ENCODE peak calls at places on chromosomes 4 and X, in six cellular contexts. One of them, this sample, is unnamed.

GRCh38 chr4:53734584-53735363 is 143.5 kb upstream of the LNX1 start:
- DNase-seq in upper lobe of left lung: no peak
- DNase-seq in gastrocnemius medialis: no peak
- DNase-seq in A549: no peak
- DNase-seq in GM12892: no peak
- DNase-seq in heart left ventricle: no peak
- DNase-seq in this sample: no peak

GRCh38 chr4:181938641-181939040 is 304.6 kb upstream of the TENM3 start:
- DNase-seq in gastrocnemius medialis: no peak
- DNase-seq in heart left ventricle: no peak
- DNase-seq in A549: no peak
- DNase-seq in upper lobe of left lung: no peak
- DNase-seq in GM12892: no peak
- DNase-seq in this sample: no peak

GRCh38 chr4:6087669-6088068 is 69.4 kb upstream of the C4orf50 start:
- DNase-seq in heart left ventricle: peak
- DNase-seq in GM12892: no peak
- DNase-seq in A549: peak
- DNase-seq in gastrocnemius medialis: no peak
- DNase-seq in upper lobe of left lung: no peak
- DNase-seq in this sample: peak

GRCh38 chrX:65667503-65668355 is at the start of gene MSN:
- DNase-seq in upper lobe of left lung: peak
- DNase-seq in heart left ventricle: peak
- DNase-seq in GM12892: peak
- DNase-seq in A549: peak
- DNase-seq in gastrocnemius medialis: peak
- DNase-seq in this sample: peak

GRCh38 chrX:134184936-134185335 is 52.0 kb upstream of the CCDC160 start:
- DNase-seq in GM12892: no peak
- DNase-seq in gastrocnemius medialis: no peak
- DNase-seq in upper lobe of left lung: no peak
- DNase-seq in heart left ventricle: no peak
- DNase-seq in A549: no peak
- DNase-seq in this sample: no peak

GRCh38 chr4:4585012-4585670 is 43.3 kb upstream of the STX18 start:
- DNase-seq in upper lobe of left lung: no peak
- DNase-seq in heart left ventricle: no peak
- DNase-seq in GM12892: no peak
- DNase-seq in gastrocnemius medialis: no peak
- DNase-seq in A549: no peak
- DNase-seq in this sample: no peak

GRCh38 chrX:48196745-48197213 is at the start of gene SSX5:
- DNase-seq in gastrocnemius medialis: no peak
- DNase-seq in A549: no peak
- DNase-seq in upper lobe of left lung: no peak
- DNase-seq in heart left ventricle: no peak
- DNase-seq in GM12892: no peak
- DNase-seq in this sample: no peak

GRCh38 chr4:2570551-2571222 is 34.2 kb downstream of the FAM193A start:
- DNase-seq in upper lobe of left lung: no peak
- DNase-seq in A549: no peak
- DNase-seq in GM12892: peak
- DNase-seq in gastrocnemius medialis: no peak
- DNase-seq in heart left ventricle: peak
- DNase-seq in this sample: no peak

GRCh38 chr4:13966241-13967195 is 339.0 kb upstream of the BOD1L1 start:
- DNase-seq in heart left ventricle: no peak
- DNase-seq in GM12892: no peak
- DNase-seq in A549: no peak
- DNase-seq in gastrocnemius medialis: no peak
- DNase-seq in upper lobe of left lung: no peak
- DNase-seq in this sample: peak

GRCh38 chrX:54386314-54386713 is 28.5 kb upstream of the WNK3 start:
- DNase-seq in gastrocnemius medialis: no peak
- DNase-seq in heart left ventricle: no peak
- DNase-seq in upper lobe of left lung: no peak
- DNase-seq in A549: no peak
- DNase-seq in GM12892: no peak
- DNase-seq in this sample: no peak

GRCh38 chr4:86220137-86220536 is 139.7 kb downstream of the MAPK10 start:
- DNase-seq in GM12892: no peak
- DNase-seq in gastrocnemius medialis: no peak
- DNase-seq in heart left ventricle: no peak
- DNase-seq in upper lobe of left lung: no peak
- DNase-seq in A549: no peak
- DNase-seq in this sample: no peak

GRCh38 chr4:94570558-94570957 is 118.8 kb downstream of the PDLIM5 start:
- DNase-seq in A549: no peak
- DNase-seq in GM12892: no peak
- DNase-seq in upper lobe of left lung: no peak
- DNase-seq in gastrocnemius medialis: no peak
- DNase-seq in heart left ventricle: no peak
- DNase-seq in this sample: no peak

GRCh38 chr4:76525751-76526150 is 90.7 kb downstream of the SHROOM3 start:
- DNase-seq in GM12892: no peak
- DNase-seq in A549: no peak
- DNase-seq in upper lobe of left lung: no peak
- DNase-seq in gastrocnemius medialis: no peak
- DNase-seq in heart left ventricle: no peak
- DNase-seq in this sample: no peak

GRCh38 chrX:22742174-22742573 is 257.6 kb upstream of the DDX53 start:
- DNase-seq in upper lobe of left lung: no peak
- DNase-seq in heart left ventricle: no peak
- DNase-seq in GM12892: no peak
- DNase-seq in A549: no peak
- DNase-seq in gastrocnemius medialis: no peak
- DNase-seq in this sample: no peak

GRCh38 chr4:123399638-123400358 is 3.2 kb downstream of the SPRY1 start:
- DNase-seq in gastrocnemius medialis: no peak
- DNase-seq in upper lobe of left lung: no peak
- DNase-seq in heart left ventricle: no peak
- DNase-seq in A549: no peak
- DNase-seq in GM12892: no peak
- DNase-seq in this sample: no peak

GRCh38 chr4:139568206-139568969 is 12.4 kb upstream of the SETD7 start:
- DNase-seq in A549: no peak
- DNase-seq in gastrocnemius medialis: no peak
- DNase-seq in upper lobe of left lung: no peak
- DNase-seq in heart left ventricle: no peak
- DNase-seq in GM12892: no peak
- DNase-seq in this sample: no peak

GRCh38 chr4:76067652-76068286 is 6.7 kb upstream of the ART3 start:
- DNase-seq in A549: peak
- DNase-seq in heart left ventricle: peak
- DNase-seq in GM12892: peak
- DNase-seq in gastrocnemius medialis: peak
- DNase-seq in upper lobe of left lung: peak
- DNase-seq in this sample: peak

GRCh38 chr4:139666735-139667266 is 1.2 kb downstream of the MGST2 start:
- DNase-seq in gastrocnemius medialis: peak
- DNase-seq in heart left ventricle: no peak
- DNase-seq in upper lobe of left lung: peak
- DNase-seq in A549: no peak
- DNase-seq in GM12892: no peak
- DNase-seq in this sample: no peak

GRCh38 chr4:140189846-140190245 is 35.9 kb upstream of the MAML3 start:
- DNase-seq in heart left ventricle: no peak
- DNase-seq in upper lobe of left lung: no peak
- DNase-seq in gastrocnemius medialis: no peak
- DNase-seq in GM12892: no peak
- DNase-seq in A549: no peak
- DNase-seq in this sample: no peak

GRCh38 chr4:70858454-70858853 is 18.8 kb upstream of the GRSF1 start:
- DNase-seq in upper lobe of left lung: no peak
- DNase-seq in GM12892: no peak
- DNase-seq in gastrocnemius medialis: no peak
- DNase-seq in A549: no peak
- DNase-seq in heart left ventricle: no peak
- DNase-seq in this sample: no peak

GRCh38 chr4:9867746-9868425 is 86.5 kb downstream of the DRD5 start:
- DNase-seq in gastrocnemius medialis: no peak
- DNase-seq in GM12892: no peak
- DNase-seq in heart left ventricle: no peak
- DNase-seq in A549: no peak
- DNase-seq in upper lobe of left lung: no peak
- DNase-seq in this sample: no peak

GRCh38 chrX:153765138-153766079 is 1.4 kb downstream of the PLXNB3 start:
- DNase-seq in A549: no peak
- DNase-seq in heart left ventricle: peak
- DNase-seq in gastrocnemius medialis: no peak
- DNase-seq in upper lobe of left lung: no peak
- DNase-seq in GM12892: peak
- DNase-seq in this sample: no peak

GRCh38 chr4:79987401-79987800 is 85.6 kb downstream of the ANTXR2 start:
- DNase-seq in heart left ventricle: no peak
- DNase-seq in gastrocnemius medialis: no peak
- DNase-seq in GM12892: no peak
- DNase-seq in upper lobe of left lung: no peak
- DNase-seq in A549: no peak
- DNase-seq in this sample: no peak

GRCh38 chr4:152102184-152103000 is 341.6 kb upstream of the GATB start:
- DNase-seq in heart left ventricle: no peak
- DNase-seq in upper lobe of left lung: no peak
- DNase-seq in A549: no peak
- DNase-seq in GM12892: no peak
- DNase-seq in gastrocnemius medialis: no peak
- DNase-seq in this sample: no peak

GRCh38 chrX:40987413-40987812 is 97.8 kb upstream of the USP9X start:
- DNase-seq in upper lobe of left lung: no peak
- DNase-seq in A549: no peak
- DNase-seq in heart left ventricle: no peak
- DNase-seq in GM12892: no peak
- DNase-seq in gastrocnemius medialis: no peak
- DNase-seq in this sample: no peak

GRCh38 chr4:166169111-166169510 is 296.1 kb downstream of the TLL1 start:
- DNase-seq in GM12892: no peak
- DNase-seq in gastrocnemius medialis: no peak
- DNase-seq in heart left ventricle: no peak
- DNase-seq in upper lobe of left lung: no peak
- DNase-seq in A549: no peak
- DNase-seq in this sample: peak

GRCh38 chrX:12372111-12372510 is 233.8 kb downstream of the FRMPD4 start:
- DNase-seq in upper lobe of left lung: no peak
- DNase-seq in GM12892: no peak
- DNase-seq in gastrocnemius medialis: no peak
- DNase-seq in heart left ventricle: no peak
- DNase-seq in A549: no peak
- DNase-seq in this sample: no peak

DNA sequence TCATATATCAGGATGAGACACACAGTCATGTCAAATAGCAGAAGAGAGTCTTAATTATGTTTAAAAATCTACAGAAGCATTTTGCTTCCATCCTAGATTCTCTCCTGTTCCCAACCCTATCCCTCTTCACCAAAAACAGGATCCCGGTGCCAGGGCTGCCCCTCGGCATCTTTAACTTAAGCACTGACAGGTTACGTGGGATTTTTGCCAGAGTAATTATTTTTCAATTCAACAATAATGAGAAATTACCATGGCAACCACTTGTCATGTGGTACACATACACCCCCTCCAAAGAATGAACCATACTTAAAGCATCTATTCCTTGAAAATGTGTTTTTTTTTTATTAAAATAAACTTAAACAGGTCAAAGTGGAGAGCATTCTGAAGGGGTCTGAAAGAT is 130.6 kb downstream of the LDB2 start:
- DNase-seq in GM12892: no peak
- DNase-seq in A549: no peak
- DNase-seq in gastrocnemius medialis: no peak
- DNase-seq in heart left ventricle: no peak
- DNase-seq in upper lobe of left lung: no peak
- DNase-seq in this sample: no peak
- TF ChIP-seq POLR2A in GM12892: no peak
- TF ChIP-seq POLR2A in A549: no peak
- TF ChIP-seq POLR2A in gastrocnemius medialis: no peak
- TF ChIP-seq POLR2A in heart left ventricle: no peak
- TF ChIP-seq POLR2A in upper lobe of left lung: no peak
- TF ChIP-seq POLR2A in this sample: no peak

GRCh38 chr4:91734682-91735081 is 569.1 kb upstream of the GRID2 start:
- DNase-seq in GM12892: no peak
- DNase-seq in A549: no peak
- DNase-seq in heart left ventricle: no peak
- DNase-seq in upper lobe of left lung: no peak
- DNase-seq in gastrocnemius medialis: no peak
- DNase-seq in this sample: no peak
- TF ChIP-seq POLR2A in GM12892: no peak
- TF ChIP-seq POLR2A in A549: no peak
- TF ChIP-seq POLR2A in heart left ventricle: no peak
- TF ChIP-seq POLR2A in upper lobe of left lung: no peak
- TF ChIP-seq POLR2A in gastrocnemius medialis: no peak
- TF ChIP-seq POLR2A in this sample: no peak

DNA sequence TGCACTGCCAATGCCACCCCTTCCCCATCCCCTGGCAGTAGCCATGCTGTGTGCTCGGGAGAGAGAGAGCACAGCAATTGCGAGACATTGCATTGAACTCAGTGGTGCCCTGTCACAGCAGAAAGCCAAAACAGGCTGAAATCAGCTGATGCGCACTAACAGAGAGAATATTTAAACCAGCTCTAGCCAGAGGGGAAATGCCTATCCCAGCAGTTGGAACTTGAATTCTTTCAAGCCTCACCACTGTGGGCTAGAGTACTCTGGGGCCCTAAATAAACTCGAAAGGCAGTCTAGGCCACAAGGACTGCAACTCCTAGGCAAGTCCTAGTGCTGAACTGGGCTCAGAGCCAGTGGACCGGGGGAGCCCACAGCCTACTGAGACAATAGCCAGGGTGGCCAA is 17.7 kb upstream of the RP2 start:
- DNase-seq in A549: no peak
- DNase-seq in gastrocnemius medialis: no peak
- DNase-seq in upper lobe of left lung: no peak
- DNase-seq in GM12892: no peak
- DNase-seq in heart left ventricle: no peak
- DNase-seq in this sample: no peak
- TF ChIP-seq POLR2A in A549: no peak
- TF ChIP-seq POLR2A in gastrocnemius medialis: no peak
- TF ChIP-seq POLR2A in upper lobe of left lung: no peak
- TF ChIP-seq POLR2A in GM12892: no peak
- TF ChIP-seq POLR2A in heart left ventricle: no peak
- TF ChIP-seq POLR2A in this sample: no peak

DNA sequence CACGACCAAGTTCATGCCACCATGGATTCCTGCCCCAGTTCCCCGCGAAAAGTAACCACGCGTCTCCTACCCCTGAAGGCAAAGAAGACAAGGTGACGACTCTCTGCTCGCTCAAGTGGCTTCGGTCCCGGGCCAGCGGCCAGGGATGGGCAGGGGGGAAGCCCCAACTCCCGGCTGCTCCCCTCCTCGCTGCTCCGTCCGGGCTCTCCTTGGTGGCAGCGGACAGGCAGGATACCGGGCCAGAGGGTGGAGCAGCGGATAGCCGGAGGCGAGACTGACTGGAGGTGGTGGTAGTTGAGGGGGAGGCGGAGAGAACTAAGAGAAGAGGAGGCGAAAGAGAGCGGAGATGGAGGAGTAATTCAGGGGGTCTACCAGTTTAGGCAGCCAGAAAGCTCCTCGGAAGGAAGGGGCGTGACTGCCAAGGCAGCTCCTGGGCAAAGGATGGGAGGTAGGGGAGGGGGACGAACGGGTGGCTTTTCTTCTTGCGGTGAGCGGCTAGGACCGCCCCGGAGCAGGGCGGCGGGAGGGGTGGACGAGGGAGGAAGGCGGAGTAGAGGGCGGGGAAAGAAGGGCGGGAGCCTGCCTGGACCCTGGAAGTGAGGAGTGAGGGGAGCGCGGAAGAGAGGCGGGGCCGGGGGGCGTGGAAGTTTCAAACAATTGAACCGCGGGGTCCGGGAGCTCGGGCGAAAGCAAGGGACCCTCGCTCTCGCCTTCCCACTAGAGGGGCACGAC is at the start of gene AMOT:
- DNase-seq in heart left ventricle: peak
- DNase-seq in upper lobe of left lung: peak
- DNase-seq in gastrocnemius medialis: peak
- DNase-seq in A549: peak
- DNase-seq in GM12892: peak
- DNase-seq in this sample: peak
- TF ChIP-seq POLR2A in heart left ventricle: peak
- TF ChIP-seq POLR2A in upper lobe of left lung: no peak
- TF ChIP-seq POLR2A in gastrocnemius medialis: peak
- TF ChIP-seq POLR2A in A549: no peak
- TF ChIP-seq POLR2A in GM12892: no peak
- TF ChIP-seq POLR2A in this sample: no peak

This sample was measured in H54.